ENCODE peak calls at places on chromosomes 16 and 17, in eight cellular contexts. R, U, X, E, G, A, O and P are unnamed samples. For H3K4me1, the result is how much of the 10 kb centered on the place peaks cover.

GRCh38 chr17:1109606-1110523 is 69.9 kb downstream of the ABR start:
- DNase-seq in R (no peak), U (peak), X (no peak), E (no peak), G (peak), A (no peak), O (no peak), P (peak)

GRCh38 chr17:57068222-57068658 is 16.8 kb upstream of the AKAP1 start:
- DNase-seq in R (no peak), U (no peak), X (no peak), E (no peak), G (no peak), A (no peak), O (no peak), P (no peak)

GRCh38 chr17:70820276-70820675 is 650.9 kb downstream of the KCNJ2 start:
- DNase-seq in R (no peak), U (no peak), X (no peak), E (peak), G (no peak), A (no peak), O (no peak), P (no peak)

GRCh38 chr16:67917852-67918236 is 13.8 kb downstream of the CTRL start:
- DNase-seq in R (no peak), U (no peak), X (no peak), E (peak), G (no peak), A (peak), O (no peak), P (no peak)

GRCh38 chr17:63474174-63474913 is 2.5 kb upstream of the ACE start:
- DNase-seq in R (no peak), U (no peak), X (no peak), E (no peak), G (no peak), A (no peak), O (no peak), P (no peak)

GRCh38 chr17:45035848-45036247 is 15.6 kb downstream of the DCAKD start:
- DNase-seq in R (no peak), U (no peak), X (no peak), E (no peak), G (no peak), A (no peak), O (no peak), P (no peak)

GRCh38 chr16:1610841-1611653 is 825 bp downstream of the IFT140 start:
- DNase-seq in R (no peak), U (no peak), X (no peak), E (peak), G (no peak), A (peak), O (no peak), P (no peak)

GRCh38 chr17:28320215-28321061 is 1.4 kb downstream of the TMEM97 start:
- DNase-seq in R (no peak), U (no peak), X (no peak), E (no peak), G (no peak), A (no peak), O (peak), P (no peak)

GRCh38 chr17:223723-224471 is 42.4 kb upstream of the DOC2B start:
- DNase-seq in R (no peak), U (no peak), X (no peak), E (no peak), G (no peak), A (no peak), O (no peak), P (no peak)

GRCh38 chr16:56896244-56896643 is 31.2 kb downstream of the SLC12A3 start:
- DNase-seq in R (no peak), U (no peak), X (no peak), E (no peak), G (no peak), A (no peak), O (no peak), P (no peak)

GRCh38 chr16:70381604-70382342 is 35.1 kb downstream of the DDX19A start:
- DNase-seq in R (no peak), U (no peak), X (no peak), E (peak), G (no peak), A (no peak), O (no peak), P (no peak)

DNA sequence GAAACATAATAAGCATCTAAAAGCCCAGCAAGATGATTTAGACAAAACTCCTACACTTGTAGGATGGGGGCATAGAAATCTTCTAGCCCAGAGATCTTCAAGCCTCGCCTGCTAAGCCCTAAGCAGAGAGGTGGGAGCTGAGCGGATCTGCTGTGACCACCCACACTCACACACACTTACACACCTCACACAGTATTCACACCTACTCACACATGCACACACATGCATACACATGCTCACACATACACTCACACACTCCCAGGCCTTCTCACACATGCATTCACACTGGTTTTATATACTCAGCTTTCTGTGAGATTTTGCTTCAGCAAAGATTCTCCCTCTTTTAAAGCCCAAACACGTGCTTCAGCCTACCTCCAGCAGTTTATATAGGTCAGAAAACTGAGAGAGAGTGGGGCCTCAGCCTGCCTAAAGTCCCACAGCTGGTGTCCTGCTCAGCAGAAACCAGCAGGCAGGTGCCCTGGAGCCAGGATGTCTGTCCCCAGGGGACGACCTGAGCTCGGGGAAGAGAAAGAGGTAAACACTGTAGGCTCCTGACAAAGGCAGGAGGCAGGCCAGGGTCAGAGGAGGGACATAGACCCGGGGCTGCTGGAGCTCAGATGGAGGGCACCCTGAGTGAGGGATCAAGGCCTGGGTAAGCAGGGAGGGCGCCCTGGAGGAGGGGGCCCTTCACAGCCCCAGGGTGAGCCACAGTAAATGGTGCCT is 12.0 kb upstream of the KRT19 start:
- DNase-seq in R (no peak), U (no peak), X (no peak), E (no peak), G (no peak), A (no peak), O (no peak), P (no peak)
- H3K4me1 ChIP-seq in R (under half), U (under half), X (under half), E (half or more), G (under half), A (under half), O (under half), P (under half)

GRCh38 chr17:79991924-79992656 is 43.6 kb downstream of the TBC1D16 start:
- DNase-seq in R (peak), U (no peak), X (peak), E (no peak), G (no peak), A (no peak), O (no peak), P (peak)
- H3K4me3 ChIP-seq in R (peak), U (peak), X (peak), E (no peak), G (no peak), A (peak), O (no peak), P (peak)

GRCh38 chr17:47218896-47219430 is 9.8 kb downstream of the MYL4 start:
- DNase-seq in R (peak), U (no peak), X (no peak), E (no peak), G (no peak), A (no peak), O (no peak), P (no peak)
- H3K27ac ChIP-seq in R (no peak), U (no peak), X (no peak), E (no peak), G (no peak), A (no peak), O (no peak), P (peak)

GRCh38 chr16:58378401-58378800 is 13.9 kb upstream of the GINS3 start:
- DNase-seq in R (no peak), U (no peak), X (no peak), E (no peak), G (no peak), A (no peak), O (no peak), P (no peak)

GRCh38 chr16:58381661-58382060 is 10.6 kb upstream of the GINS3 start:
- DNase-seq in R (no peak), U (no peak), X (no peak), E (no peak), G (no peak), A (no peak), O (no peak), P (no peak)

GRCh38 chr16:58377932-58378331 is 14.3 kb upstream of the GINS3 start:
- DNase-seq in R (peak), U (no peak), X (no peak), E (no peak), G (no peak), A (no peak), O (no peak), P (no peak)

GRCh38 chr16:58375386-58375785 is 16.9 kb upstream of the GINS3 start:
- DNase-seq in R (no peak), U (no peak), X (no peak), E (no peak), G (no peak), A (no peak), O (no peak), P (no peak)

GRCh38 chr16:58379736-58380135 is 12.5 kb upstream of the GINS3 start:
- DNase-seq in R (no peak), U (no peak), X (no peak), E (no peak), G (no peak), A (no peak), O (no peak), P (no peak)
- H3K4me1 ChIP-seq in R (under half), U (under half), X (under half), E (under half), G (under half), A (under half), O (under half), P (under half)

DNA sequence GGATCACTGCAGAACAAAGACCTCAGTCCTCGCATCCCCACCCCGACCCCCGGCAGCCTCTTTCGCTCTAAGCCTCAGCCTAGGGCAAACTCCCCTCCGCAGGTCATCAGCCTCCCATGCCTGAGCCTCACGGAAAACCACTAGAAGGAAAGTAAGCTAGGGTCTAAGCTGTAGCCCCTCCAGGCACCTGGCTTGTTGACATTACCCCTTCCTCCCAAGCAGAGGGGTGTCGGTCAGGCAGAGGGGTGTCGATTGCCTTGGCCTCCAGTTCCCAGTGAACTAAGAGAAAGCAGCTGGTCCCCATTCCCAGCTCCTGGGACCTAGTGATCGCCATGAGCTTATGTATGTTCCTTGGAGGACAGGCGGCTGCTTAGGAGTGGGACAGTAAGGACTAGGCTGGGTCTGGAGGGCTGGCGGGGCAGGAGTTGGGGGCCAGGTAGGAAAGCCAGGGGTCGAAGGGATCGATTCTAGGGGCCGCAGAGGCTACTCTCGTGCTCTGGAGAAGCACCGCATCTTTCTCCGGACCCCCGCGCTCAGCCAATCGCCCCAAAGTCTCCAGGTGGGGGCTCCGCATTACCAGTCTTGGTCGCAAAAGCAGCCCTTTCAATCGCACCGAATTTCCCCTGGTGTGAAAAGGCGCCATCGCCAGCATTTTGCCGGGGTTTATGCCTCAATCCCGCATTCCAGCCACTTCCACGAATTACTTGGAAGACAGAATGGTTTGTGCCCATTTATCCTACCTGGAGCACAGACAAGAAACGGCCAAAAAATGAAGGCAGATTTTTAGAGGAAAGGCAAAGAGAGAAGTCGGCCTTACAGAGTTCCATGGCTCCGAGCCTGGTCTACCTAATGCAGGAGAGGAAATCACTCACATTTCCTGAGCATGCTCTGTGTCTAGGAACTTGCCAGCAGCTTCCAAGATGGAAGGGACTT is 21.3 kb upstream of the HOXB13 start:
- DNase-seq in R (no peak), U (no peak), X (no peak), E (no peak), G (no peak), A (no peak), O (no peak), P (no peak)
- H3K4me3 ChIP-seq in R (no peak), U (no peak), X (no peak), E (no peak), G (no peak), A (no peak), O (no peak), P (no peak)

GRCh38 chr17:79988163-79988971 is 47.3 kb downstream of the TBC1D16 start:
- DNase-seq in R (no peak), U (no peak), X (no peak), E (no peak), G (no peak), A (no peak), O (no peak), P (no peak)

GRCh38 chr17:79990704-79991103 is 45.0 kb downstream of the TBC1D16 start:
- DNase-seq in R (no peak), U (no peak), X (no peak), E (no peak), G (no peak), A (no peak), O (no peak), P (no peak)

GRCh38 chr17:79991140-79991923 is 44.3 kb downstream of the TBC1D16 start:
- DNase-seq in R (peak), U (peak), X (peak), E (peak), G (peak), A (peak), O (peak), P (peak)

GRCh38 chr17:79989106-79989835 is 46.4 kb downstream of the TBC1D16 start:
- DNase-seq in R (no peak), U (no peak), X (no peak), E (no peak), G (no peak), A (no peak), O (no peak), P (no peak)

DNA sequence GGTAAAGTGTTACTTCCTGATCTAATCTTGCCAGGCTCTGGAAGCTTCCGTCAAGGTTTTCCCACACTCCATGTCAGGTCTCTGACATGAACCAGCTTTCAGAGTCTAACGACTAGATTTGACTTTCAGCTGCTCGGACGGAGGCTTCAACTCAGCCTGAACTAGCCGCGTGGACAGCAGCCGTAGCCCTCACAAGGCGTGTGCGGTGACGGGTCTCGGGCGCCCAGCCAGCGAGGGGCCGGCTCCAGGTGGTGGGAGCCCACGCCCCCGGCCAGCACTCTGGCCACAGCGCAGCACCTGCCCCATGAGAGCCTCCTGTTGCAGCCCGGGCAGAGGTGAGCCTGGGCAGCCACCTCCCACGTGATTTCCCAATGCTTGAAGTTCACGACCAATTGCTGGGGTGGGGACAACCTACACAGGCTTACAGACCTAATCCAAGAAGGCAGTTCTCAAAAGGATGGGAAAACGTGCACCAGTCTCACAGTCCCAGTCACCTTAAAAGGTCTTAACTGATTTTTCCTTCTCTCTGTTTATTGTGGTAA is 45.5 kb downstream of the TBC1D16 start:
- DNase-seq in R (no peak), U (no peak), X (no peak), E (no peak), G (no peak), A (no peak), O (no peak), P (peak)
- H3K27ac ChIP-seq in R (no peak), U (no peak), X (no peak), E (no peak), G (no peak), A (no peak), O (no peak), P (peak)

DNA sequence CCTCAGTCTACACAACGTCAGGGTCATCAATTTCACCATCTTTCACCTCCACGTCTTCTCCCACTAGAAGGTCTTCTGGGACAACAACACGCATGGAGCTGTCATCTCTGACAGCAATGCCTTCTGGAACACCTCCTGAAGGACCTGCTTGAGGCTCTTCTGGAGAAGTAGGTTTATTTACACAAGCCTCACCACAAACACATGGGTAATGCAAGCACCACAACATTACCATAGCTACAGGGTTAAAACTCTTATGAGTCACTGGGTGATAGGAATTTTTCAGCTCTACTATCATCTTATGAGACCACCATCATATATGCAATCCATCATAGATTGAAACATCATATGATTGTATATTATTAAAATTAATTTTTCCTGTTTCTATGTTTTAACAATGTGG is 215.4 kb downstream of the CHD9NB start:
- DNase-seq in R (peak), U (no peak), X (no peak), E (no peak), G (no peak), A (no peak), O (no peak), P (no peak)
- H3K4me1 ChIP-seq in R (under half), U (under half), X (under half), E (under half), G (under half), A (under half), O (under half), P (under half)

GRCh38 chr17:17692353-17693252 is 11.3 kb downstream of the RAI1 start:
- DNase-seq in R (peak), U (no peak), X (no peak), E (no peak), G (peak), A (no peak), O (no peak), P (no peak)

GRCh38 chr17:17694229-17695081 is 13.2 kb downstream of the RAI1 start:
- DNase-seq in R (peak), U (peak), X (peak), E (peak), G (peak), A (peak), O (peak), P (peak)

GRCh38 chr17:17693253-17693954 is 12.1 kb downstream of the RAI1 start:
- DNase-seq in R (peak), U (peak), X (no peak), E (no peak), G (no peak), A (no peak), O (peak), P (peak)

GRCh38 chr17:17696075-17696474 is 14.8 kb downstream of the RAI1 start:
- DNase-seq in R (no peak), U (no peak), X (no peak), E (no peak), G (no peak), A (no peak), O (no peak), P (no peak)

GRCh38 chr17:17693955-17694228 is 12.6 kb downstream of the RAI1 start:
- DNase-seq in R (no peak), U (no peak), X (no peak), E (no peak), G (no peak), A (no peak), O (no peak), P (no peak)
- H3K4me3 ChIP-seq in R (peak), U (peak), X (peak), E (no peak), G (peak), A (no peak), O (no peak), P (peak)

GRCh38 chr17:40541060-40541872 is 24.0 kb downstream of the CCR7 start:
- DNase-seq in R (no peak), U (no peak), X (peak), E (no peak), G (no peak), A (peak), O (no peak), P (no peak)

GRCh38 chr17:40539711-40540411 is 25.4 kb downstream of the CCR7 start:
- DNase-seq in R (no peak), U (no peak), X (peak), E (peak), G (no peak), A (no peak), O (no peak), P (no peak)

GRCh38 chr17:40541873-40542561 is 23.3 kb downstream of the CCR7 start:
- DNase-seq in R (peak), U (peak), X (no peak), E (no peak), G (no peak), A (no peak), O (no peak), P (no peak)

GRCh38 chr17:40538936-40539705 is 26.2 kb downstream of the CCR7 start:
- DNase-seq in R (no peak), U (no peak), X (no peak), E (no peak), G (no peak), A (no peak), O (no peak), P (no peak)

GRCh38 chr17:40540448-40540847 is 24.8 kb downstream of the CCR7 start:
- DNase-seq in R (no peak), U (no peak), X (peak), E (peak), G (no peak), A (peak), O (no peak), P (no peak)
- H3K27ac ChIP-seq in R (no peak), U (peak), X (peak), E (no peak), G (no peak), A (no peak), O (no peak), P (no peak)

GRCh38 chr16:52742052-52742451 is 195.1 kb upstream of the TOX3 start:
- DNase-seq in R (no peak), U (no peak), X (no peak), E (no peak), G (no peak), A (no peak), O (no peak), P (no peak)
- H3K4me1 ChIP-seq in R (under half), U (under half), X (under half), E (under half), G (under half), A (under half), O (under half), P (under half)